ENCODE peak calls at places on chromosomes 12 and 14, in seven cellular contexts. T, Y, Q, S, B, R and L are unnamed samples.

GRCh38 chr14:46661728-46662127 is 10.1 kb upstream of the RPL10L start:
- DNase-seq in Q (no peak), T (no peak), S (no peak), B (no peak), Y (peak), R (no peak), L (peak)

GRCh38 chr12:65005716-65006115 is 115.4 kb downstream of the WIF1 start:
- DNase-seq in B (no peak), T (no peak), S (no peak), Y (no peak), R (no peak), Q (no peak), L (no peak)

GRCh38 chr12:30613119-30613830 is 82.4 kb downstream of the IPO8 start:
- DNase-seq in Q (no peak), R (no peak), S (no peak), T (no peak), Y (no peak), B (no peak), L (no peak)

GRCh38 chr14:55094630-55095157 is 34.4 kb upstream of the LGALS3 start:
- DNase-seq in Y (no peak), Q (no peak), T (no peak), S (no peak), B (no peak), R (no peak), L (no peak)

GRCh38 chr14:77542349-77543239 is 44.0 kb upstream of the ISM2 start:
- DNase-seq in S (no peak), Y (no peak), Q (no peak), R (no peak), B (no peak), T (no peak), L (peak)

GRCh38 chr12:40942326-40942725 is 245.8 kb upstream of the PDZRN4 start:
- DNase-seq in Q (no peak), R (no peak), Y (no peak), B (no peak), T (no peak), S (no peak), L (peak)

GRCh38 chr12:106315523-106315922 is 13.0 kb downstream of the TCP11L2 start:
- DNase-seq in R (no peak), Q (no peak), Y (no peak), T (no peak), B (no peak), S (no peak), L (no peak)

GRCh38 chr14:91335191-91336092 is 82.2 kb downstream of the CCDC88C start:
- DNase-seq in R (no peak), T (no peak), B (no peak), Q (no peak), Y (no peak), S (no peak), L (no peak)